ENCODE peak calls at places on chromosomes 16 and 17, in five cellular contexts. R is AG09319, M is HCT116, N is Kasumi-1, X is NCI-H510A treated with DMSO at 0.1 percent for 48 hours. A is an unnamed sample.

GRCh38 chr17:17837380-17837821 is 615 bp upstream of the SREBF1 start:
- DNase-seq in M (peak), X (no peak), N (no peak), R (peak), A (no peak)

GRCh38 chr17:51769231-51769630 is 389.3 kb downstream of the CA10 start:
- DNase-seq in N (no peak), M (no peak), R (no peak), X (no peak), A (no peak)

GRCh38 chr17:12296120-12296727 is 275.5 kb downstream of the MAP2K4 start:
- DNase-seq in M (no peak), X (no peak), R (no peak), N (no peak), A (no peak)

GRCh38 chr17:51722994-51723393 is 435.5 kb downstream of the CA10 start:
- DNase-seq in X (no peak), M (no peak), N (no peak), R (no peak), A (no peak)

GRCh38 chr16:8644513-8645140 is 23.1 kb downstream of the METTL22 start:
- DNase-seq in N (peak), X (no peak), R (no peak), M (no peak), A (no peak)

GRCh38 chr16:27217256-27217655 is 13.9 kb downstream of the KDM8 start:
- DNase-seq in M (no peak), N (no peak), X (no peak), R (peak), A (no peak)

GRCh38 chr17:50589112-50589712 is 28.7 kb downstream of the CACNA1G start:
- DNase-seq in N (no peak), X (no peak), R (no peak), M (no peak), A (no peak)

GRCh38 chr16:30948087-30948955 is 547 bp upstream of the ORAI3 start:
- DNase-seq in N (no peak), X (no peak), M (peak), R (peak), A (peak)

GRCh38 chr17:56761387-56761786 is 72.3 kb downstream of the C17orf67 start:
- DNase-seq in N (no peak), R (no peak), M (no peak), X (no peak), A (no peak)

GRCh38 chr17:4934173-4934979 is 2.3 kb downstream of the GP1BA start:
- DNase-seq in M (no peak), X (peak), N (no peak), R (no peak), A (no peak)

GRCh38 chr16:68645494-68646388 is 631 bp downstream of the CDH3 start:
- DNase-seq in R (no peak), N (no peak), X (no peak), M (no peak), A (no peak)

GRCh38 chr17:54007855-54008254 is 185.1 kb downstream of the KIF2B start:
- DNase-seq in X (no peak), N (no peak), R (no peak), M (no peak), A (no peak)

GRCh38 chr17:32111141-32111771 is 31.0 kb upstream of the RHOT1 start:
- DNase-seq in M (no peak), R (peak), N (peak), X (peak), A (no peak)

GRCh38 chr17:561118-561517 is 153.5 kb downstream of the VPS53 start:
- DNase-seq in N (no peak), R (no peak), X (no peak), M (no peak), A (no peak)

GRCh38 chr17:35088911-35089845 is 25.7 kb upstream of the RFFL start:
- DNase-seq in X (peak), N (peak), M (peak), R (peak), A (no peak)

GRCh38 chr17:30950669-30951399 is 20.0 kb upstream of the RNF135 start:
- DNase-seq in R (peak), M (no peak), N (peak), X (peak), A (no peak)

GRCh38 chr16:648071-648785 is 937 bp upstream of the WDR90 start:
- DNase-seq in R (no peak), X (peak), N (peak), M (no peak), A (no peak)

GRCh38 chr17:33403194-33403593 is 110.1 kb upstream of the ASIC2 start:
- DNase-seq in R (no peak), N (no peak), X (no peak), M (no peak), A (no peak)

GRCh38 chr16:62665269-62665668 is 629.0 kb upstream of the CDH8 start:
- DNase-seq in M (no peak), R (no peak), X (no peak), N (no peak), A (no peak)

GRCh38 chr17:32487460-32488176 is 825 bp downstream of the CDK5R1 start:
- DNase-seq in N (no peak), M (no peak), X (peak), R (no peak), A (no peak)

GRCh38 chr16:17519041-17519440 is 48.3 kb upstream of the XYLT1 start:
- DNase-seq in N (no peak), M (no peak), X (no peak), R (no peak), A (no peak)

GRCh38 chr16:71474864-71475263 is 12.8 kb upstream of the ZNF23 start:
- DNase-seq in M (peak), X (no peak), N (no peak), R (peak), A (peak)

GRCh38 chr17:74569392-74570003 is 2.2 kb upstream of the CD300H start:
- DNase-seq in M (peak), N (peak), X (peak), R (peak), A (peak)

GRCh38 chr16:56189990-56190902 is 1.0 kb upstream of the GNAO1 start:
- DNase-seq in X (no peak), R (no peak), M (no peak), N (no peak), A (no peak)

GRCh38 chr17:16250635-16251034 is 33.6 kb downstream of the PIGL start:
- DNase-seq in X (no peak), N (no peak), M (no peak), R (peak), A (peak)

GRCh38 chr17:48215583-48216139 is 108.1 kb downstream of the SNX11 start:
- DNase-seq in M (peak), R (no peak), N (peak), X (peak), A (no peak)

GRCh38 chr16:50747206-50747956 is 5.5 kb downstream of the CYLD start:
- DNase-seq in M (peak), N (peak), X (peak), R (no peak), A (no peak)

GRCh38 chr17:60926466-60927183 is 249.0 kb downstream of the BCAS3 start:
- DNase-seq in M (no peak), X (no peak), R (no peak), N (no peak), A (no peak)

GRCh38 chr17:82330322-82331239 is 3.0 kb downstream of the SECTM1 start:
- DNase-seq in X (peak), N (no peak), M (no peak), R (no peak), A (no peak)

GRCh38 chr17:13106171-13106570 is 88.3 kb upstream of the ELAC2 start:
- DNase-seq in N (no peak), R (no peak), X (no peak), M (no peak), A (no peak)

GRCh38 chr17:57051886-57052342 is 33.1 kb upstream of the AKAP1 start:
- DNase-seq in N (no peak), M (no peak), R (no peak), X (peak), A (no peak)